ENCODE peak calls at places on chromosomes 12 and 14, in seven cellular contexts. S is fibroblast of lung, V is hepatocyte, M is GM23248, Z is neural progenitor cell, D is HCT116, W is GM23338. O is an unnamed sample.

GRCh38 chr12:111251787-111252186 is 117.1 kb downstream of the PHETA1 start:
- DNase-seq in M (no peak), V (no peak), W (no peak), D (no peak), S (no peak), Z (no peak), O (no peak)

GRCh38 chr12:121061831-121062230 is 22.8 kb upstream of the OASL start:
- DNase-seq in S (peak), Z (peak), M (peak), V (no peak), D (peak), W (no peak), O (no peak)

GRCh38 chr12:108633534-108634224 is at the start of gene SELPLG:
- DNase-seq in S (no peak), D (no peak), M (no peak), V (no peak), Z (no peak), W (no peak), O (peak)

GRCh38 chr12:9760699-9761406 is at the start of gene CD69:
- DNase-seq in Z (peak), W (no peak), S (no peak), D (no peak), V (no peak), M (no peak), O (no peak)

GRCh38 chr12:106585862-106586534 is 3.2 kb downstream of the RFX4 start:
- DNase-seq in S (no peak), D (no peak), Z (peak), M (no peak), W (peak), V (peak), O (no peak)

GRCh38 chr14:29941401-29941800 is 13.8 kb upstream of the PRKD1 start:
- DNase-seq in S (no peak), M (no peak), V (no peak), W (peak), Z (no peak), D (no peak), O (no peak)

GRCh38 chr12:47997321-47997720 is 7.0 kb downstream of the COL2A1 start:
- DNase-seq in Z (no peak), M (no peak), D (no peak), S (no peak), W (no peak), V (no peak), O (no peak)

GRCh38 chr12:46371718-46372130 is 849 bp downstream of the SLC38A2 start:
- DNase-seq in W (no peak), V (peak), S (peak), M (peak), D (no peak), Z (peak), O (peak)

DNA sequence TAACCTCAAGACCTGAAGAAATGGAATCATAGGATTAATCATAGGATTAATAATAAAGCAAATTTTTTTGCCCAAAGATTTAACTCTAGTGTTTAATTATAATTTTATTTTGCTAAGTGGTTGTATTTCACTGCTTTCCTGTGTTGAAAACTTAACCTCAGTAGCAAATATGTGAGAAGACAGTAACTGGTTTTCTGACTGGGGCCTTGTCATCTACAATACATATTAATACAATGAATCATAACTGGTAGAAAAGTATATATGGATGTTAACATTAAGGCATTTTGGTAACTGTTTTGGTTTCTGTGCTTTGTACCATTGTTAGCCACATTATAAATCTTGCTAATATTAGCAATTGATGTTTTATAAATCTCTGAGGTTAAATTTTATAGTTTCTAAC is 92.2 kb downstream of the ACSS3 start:
- DNase-seq in S (peak), W (no peak), V (no peak), D (no peak), Z (no peak), M (peak), O (no peak)
- TF ChIP-seq EZH2 in S (no peak), W (no peak), V (no peak), D (no peak), Z (no peak), M (no peak), O (no peak)

DNA sequence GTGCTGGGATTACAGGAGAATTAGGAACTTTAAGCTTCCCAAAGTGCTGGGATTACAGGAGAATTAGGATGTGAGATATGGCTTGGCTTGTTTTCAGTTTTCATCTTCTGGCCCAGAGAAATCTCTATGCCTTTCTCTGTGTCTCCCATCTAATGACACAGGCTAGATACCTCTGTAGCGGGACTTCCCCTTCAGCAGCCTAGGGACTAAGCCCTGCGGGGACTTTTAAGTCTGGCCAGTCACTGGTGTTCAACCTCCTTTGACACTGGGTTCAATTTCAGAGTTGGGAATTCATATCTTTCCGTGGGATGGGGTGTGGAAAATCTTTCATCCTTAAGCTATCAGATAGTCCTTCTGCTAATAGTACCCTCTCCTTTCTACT is 6.2 kb downstream of the RFC5 start:
- DNase-seq in S (no peak), M (no peak), Z (no peak), D (no peak), V (no peak), W (no peak), O (no peak)
- TF ChIP-seq EZH2 in S (no peak), M (no peak), Z (no peak), D (no peak), V (no peak), W (no peak), O (no peak)

DNA sequence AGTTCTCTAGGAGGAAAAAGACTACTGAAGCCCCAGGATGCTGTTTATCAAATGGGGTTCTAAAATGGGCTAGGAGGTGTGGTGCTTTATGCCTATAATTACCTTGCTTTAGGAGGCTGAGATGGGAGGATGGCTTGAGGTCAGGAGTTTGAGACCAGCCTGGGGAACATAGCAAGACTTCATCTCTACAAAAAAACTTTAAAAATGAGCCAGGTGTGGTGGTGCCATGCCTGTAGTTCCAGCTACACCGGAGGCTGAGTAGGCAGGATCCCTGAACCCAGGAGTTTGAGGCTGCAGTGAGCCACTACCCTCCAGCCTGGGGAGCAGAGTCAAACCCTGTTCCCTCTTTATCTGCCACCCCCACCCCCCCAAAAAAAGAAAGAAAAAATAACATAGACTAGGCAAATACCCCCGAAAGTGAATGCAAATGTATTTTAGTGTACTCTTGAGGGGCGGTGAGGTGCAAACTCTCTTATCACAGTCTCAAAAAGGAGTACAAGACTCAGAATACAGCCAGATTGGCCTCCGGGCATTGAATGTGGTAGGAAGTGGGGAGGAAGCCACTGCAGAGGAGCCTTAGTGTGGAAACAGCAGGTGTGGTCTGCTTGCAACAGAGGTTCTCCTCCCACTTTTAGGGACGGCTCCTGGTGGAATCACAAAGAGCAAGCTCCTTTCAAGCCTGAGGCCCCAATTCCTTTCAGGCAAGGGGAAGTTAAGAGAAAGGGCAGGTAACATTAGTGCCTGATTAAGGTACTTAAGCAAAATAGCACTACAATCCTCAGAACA is 23.5 kb upstream of the SLC2A3 start:
- DNase-seq in W (peak), Z (peak), M (peak), D (no peak), S (no peak), V (peak), O (peak)
- TF ChIP-seq EZH2 in W (no peak), Z (no peak), M (no peak), D (no peak), S (no peak), V (no peak), O (no peak)

DNA sequence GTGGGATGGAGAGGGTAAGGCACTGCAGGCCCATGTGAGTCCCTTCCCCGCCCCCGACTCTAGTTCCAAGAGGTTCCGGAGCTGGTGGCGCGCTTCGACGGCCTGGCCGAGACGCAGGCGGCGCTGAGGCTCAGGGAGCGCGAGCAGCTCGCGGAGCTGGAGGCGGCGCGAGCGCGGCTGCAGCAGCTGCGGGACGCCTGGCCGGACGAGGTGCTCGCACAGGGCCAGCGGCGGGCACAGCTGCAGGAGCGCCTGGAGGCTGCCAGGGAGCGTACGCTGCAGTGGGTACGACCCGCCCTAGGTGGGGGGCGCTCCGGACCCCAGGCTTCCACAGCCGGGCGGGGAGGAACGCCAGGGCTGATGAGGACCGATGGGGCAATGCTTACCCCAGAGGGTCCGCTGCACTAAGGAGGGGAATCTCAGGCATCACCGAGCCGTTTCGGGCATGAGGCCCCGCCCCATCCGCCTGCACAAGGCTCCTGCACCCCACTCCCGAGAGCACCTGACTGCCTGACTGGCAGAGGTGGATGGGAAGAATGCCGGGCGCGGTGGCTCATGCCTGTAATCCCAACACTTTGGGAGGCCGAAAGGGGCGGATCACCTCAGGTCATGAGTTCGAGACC is 4.9 kb downstream of the CFAP73 start:
- DNase-seq in W (peak), S (peak), V (peak), Z (peak), M (peak), D (no peak), O (peak)
- TF ChIP-seq EZH2 in W (no peak), S (no peak), V (no peak), Z (no peak), M (no peak), D (no peak), O (no peak)